ENCODE peak calls at places on chromosomes 16 and 17, in nine cellular contexts. F is GM03348; Y is T follicular helper cell; J is T-helper 9 cell; Z is MCF 10A; R is GM12878; K is HFF-Myc; W is activated gamma-delta T cell treated with anti-CD3 and anti-CD28 coated beads, Interleukin-2, amount 50 U/mL, for 16 hours; O is NCI-H2227 treated with DMSO at 0.1 percent for 48 hours. S is an unnamed sample.

GRCh38 chr17:73335591-73336503 is 24.0 kb upstream of the CDC42EP4 start:
- DNase-seq in O (no peak), F (no peak), R (no peak), J (no peak), Z (peak), K (no peak), Y (no peak), W (no peak), S (no peak)

GRCh38 chr16:85350973-85351372 is 238.7 kb upstream of the CIBAR2 start:
- DNase-seq in Y (no peak), F (peak), Z (peak), J (no peak), O (peak), W (no peak), R (no peak), K (peak), S (no peak)

GRCh38 chr16:86572616-86573015 is 5.7 kb upstream of the FOXL1 start:
- DNase-seq in R (no peak), Y (no peak), W (no peak), O (no peak), Z (no peak), J (no peak), K (no peak), F (no peak), S (no peak)

GRCh38 chr17:17351356-17351891 is 48.3 kb downstream of the NT5M start:
- DNase-seq in O (no peak), Z (no peak), J (no peak), K (no peak), W (no peak), F (no peak), Y (no peak), R (no peak), S (no peak)

GRCh38 chr16:89934611-89935553 is 11.7 kb downstream of the TUBB3 start:
- DNase-seq in J (no peak), R (no peak), F (no peak), Z (no peak), K (no peak), O (no peak), W (no peak), Y (no peak), S (no peak)

GRCh38 chr16:79805621-79806020 is 205.1 kb upstream of the MAF start:
- DNase-seq in W (no peak), K (no peak), Z (no peak), O (no peak), R (no peak), Y (no peak), F (no peak), J (no peak), S (no peak)

GRCh38 chr16:85610059-85610445 is 3.1 kb upstream of the GSE1 start:
- DNase-seq in K (no peak), Z (no peak), J (no peak), Y (no peak), W (no peak), R (no peak), F (no peak), O (no peak), S (no peak)

GRCh38 chr17:50290074-50290702 is 15.9 kb downstream of the TMEM92 start:
- DNase-seq in K (peak), W (no peak), R (no peak), F (peak), J (no peak), Z (peak), Y (no peak), O (no peak), S (peak)

GRCh38 chr16:12449795-12450194 is 353.9 kb downstream of the CPPED1 start:
- DNase-seq in Y (no peak), K (no peak), F (no peak), J (no peak), W (no peak), R (no peak), O (no peak), Z (peak), S (no peak)

GRCh38 chr17:71830916-71831315 is 289.9 kb upstream of the SOX9 start:
- DNase-seq in W (no peak), Y (no peak), F (no peak), Z (no peak), O (no peak), R (no peak), K (no peak), J (no peak), S (no peak)

GRCh38 chr17:37483311-37484039 is 6.2 kb upstream of the DUSP14 start:
- DNase-seq in Z (peak), O (peak), K (peak), R (no peak), Y (no peak), F (peak), J (no peak), W (no peak), S (no peak)

GRCh38 chr17:69812240-69812837 is 262.7 kb upstream of the KCNJ16 start:
- DNase-seq in R (no peak), K (no peak), Y (no peak), J (no peak), O (no peak), Z (peak), W (no peak), F (no peak), S (no peak)

GRCh38 chr16:85767569-85767968 is 16.7 kb upstream of the C16orf74 start:
- DNase-seq in Y (no peak), J (no peak), W (no peak), R (no peak), O (no peak), Z (peak), K (no peak), F (peak), S (no peak)

GRCh38 chr16:57480754-57481230 is 5.5 kb downstream of the DOK4 start:
- DNase-seq in W (no peak), R (no peak), Y (no peak), O (no peak), Z (no peak), K (no peak), J (no peak), F (no peak), S (no peak)

GRCh38 chr17:76173474-76173873 is 32.4 kb upstream of the FOXJ1 start:
- DNase-seq in Y (no peak), R (no peak), K (no peak), F (no peak), W (no peak), J (no peak), O (no peak), Z (no peak), S (no peak)

GRCh38 chr17:64171041-64171440 is 41.1 kb upstream of the ERN1 start:
- DNase-seq in Z (peak), Y (no peak), R (no peak), K (no peak), O (no peak), J (no peak), F (no peak), W (no peak), S (no peak)

GRCh38 chr16:48247311-48247710 is at the start of gene ABCC11:
- DNase-seq in K (no peak), F (no peak), Z (no peak), J (no peak), W (no peak), Y (no peak), O (no peak), R (no peak), S (no peak)

GRCh38 chr16:85364323-85365040 is 248.6 kb upstream of the GSE1 start:
- DNase-seq in Y (no peak), O (no peak), Z (no peak), F (no peak), R (no peak), J (no peak), K (no peak), W (no peak), S (no peak)

GRCh38 chr17:29593546-29594440 is 861 bp downstream of the ANKRD13B start:
- DNase-seq in Z (peak), F (no peak), J (no peak), O (no peak), R (no peak), W (no peak), K (no peak), Y (no peak), S (no peak)

GRCh38 chr16:4212207-4212933 is 29.5 kb downstream of the SRL start:
- DNase-seq in K (no peak), Z (no peak), W (no peak), Y (no peak), O (no peak), J (no peak), R (no peak), F (no peak), S (no peak)

S was measured in SIG-M5.